ENCODE peak calls at places on chromosomes 12 and 14, in four cellular contexts. One of them, this sample, is unnamed.

GRCh38 chr14:79967001-79967400 is 244.3 kb downstream of the DIO2 start:
- DNase-seq in uterus: no peak
- DNase-seq in prostate gland: no peak
- DNase-seq in lower leg skin: no peak
- DNase-seq in this sample: no peak

GRCh38 chr12:49673446-49674317 is 33.5 kb downstream of the FMNL3 start:
- DNase-seq in prostate gland: peak; percentile 86
- DNase-seq in uterus: peak; percentile 95
- DNase-seq in lower leg skin: peak; percentile 80
- DNase-seq in this sample: peak; percentile 92

GRCh38 chr12:69044887-69045286 is 111.9 kb upstream of the CPM start:
- DNase-seq in lower leg skin: no peak
- DNase-seq in prostate gland: no peak
- DNase-seq in uterus: no peak
- DNase-seq in this sample: no peak

GRCh38 chr12:69540606-69541386 is 44.5 kb upstream of the CCT2 start:
- DNase-seq in uterus: no peak
- DNase-seq in prostate gland: no peak
- DNase-seq in lower leg skin: no peak
- DNase-seq in this sample: no peak

GRCh38 chr14:60245316-60246177 is 3.5 kb upstream of the PPM1A start:
- DNase-seq in lower leg skin: no peak
- DNase-seq in uterus: no peak
- DNase-seq in prostate gland: no peak
- DNase-seq in this sample: no peak

GRCh38 chr14:93056840-93057585 is 58.7 kb downstream of the ITPK1 start:
- DNase-seq in uterus: no peak
- DNase-seq in prostate gland: no peak
- DNase-seq in lower leg skin: no peak
- DNase-seq in this sample: peak; percentile 36

GRCh38 chr14:91302391-91302790 is 57.9 kb upstream of the GPR68 start:
- DNase-seq in lower leg skin: no peak
- DNase-seq in uterus: no peak
- DNase-seq in prostate gland: no peak
- DNase-seq in this sample: no peak

GRCh38 chr12:101490286-101490920 is 15.3 kb downstream of the SPIC start:
- DNase-seq in prostate gland: peak; percentile 36
- DNase-seq in uterus: no peak
- DNase-seq in lower leg skin: no peak
- DNase-seq in this sample: peak; percentile 57

GRCh38 chr14:72535485-72535884 is 358.4 kb downstream of the DPF3 start:
- DNase-seq in uterus: no peak
- DNase-seq in prostate gland: no peak
- DNase-seq in lower leg skin: no peak
- DNase-seq in this sample: no peak

GRCh38 chr14:103058209-103059055 is 1.1 kb upstream of the CDC42BPB start:
- DNase-seq in prostate gland: no peak
- DNase-seq in lower leg skin: no peak
- DNase-seq in uterus: peak; percentile 46
- DNase-seq in this sample: no peak

GRCh38 chr14:38469156-38469555 is 213.3 kb upstream of the CLEC14A start:
- DNase-seq in prostate gland: no peak
- DNase-seq in lower leg skin: no peak
- DNase-seq in uterus: no peak
- DNase-seq in this sample: no peak

GRCh38 chr14:37566811-37567371 is 28.2 kb downstream of the FOXA1 start:
- DNase-seq in prostate gland: peak; percentile 80
- DNase-seq in lower leg skin: no peak
- DNase-seq in uterus: no peak
- DNase-seq in this sample: no peak

GRCh38 chr12:4293299-4293941 is 19.9 kb downstream of the CCND2 start:
- DNase-seq in uterus: no peak
- DNase-seq in prostate gland: no peak
- DNase-seq in lower leg skin: no peak
- DNase-seq in this sample: no peak

GRCh38 chr14:65042731-65043372 is 56.2 kb downstream of the FNTB start:
- DNase-seq in uterus: no peak
- DNase-seq in lower leg skin: no peak
- DNase-seq in prostate gland: no peak
- DNase-seq in this sample: no peak

GRCh38 chr14:53947452-53948180 is 9.0 kb downstream of the BMP4 start:
- DNase-seq in prostate gland: no peak
- DNase-seq in uterus: no peak
- DNase-seq in lower leg skin: no peak
- DNase-seq in this sample: no peak

GRCh38 chr14:74508292-74508731 is 14.7 kb downstream of the ISCA2 start:
- DNase-seq in lower leg skin: no peak
- DNase-seq in prostate gland: no peak
- DNase-seq in uterus: no peak
- DNase-seq in this sample: no peak

GRCh38 chr12:6868211-6869048 is 1.1 kb downstream of the TPI1 start:
- DNase-seq in prostate gland: no peak
- DNase-seq in lower leg skin: no peak
- DNase-seq in uterus: no peak
- DNase-seq in this sample: no peak

GRCh38 chr12:104519190-104519857 is 62.6 kb downstream of the CHST11 start:
- DNase-seq in uterus: no peak
- DNase-seq in prostate gland: no peak
- DNase-seq in lower leg skin: no peak
- DNase-seq in this sample: no peak

GRCh38 chr14:104827173-104828055 is 26.5 kb downstream of the ZBTB42 start:
- DNase-seq in lower leg skin: no peak
- DNase-seq in prostate gland: peak; percentile 17
- DNase-seq in uterus: peak; percentile 40
- DNase-seq in this sample: peak; percentile 47

GRCh38 chr12:132561784-132562156 is 48.6 kb downstream of the LRCOL1 start:
- DNase-seq in prostate gland: no peak
- DNase-seq in uterus: no peak
- DNase-seq in lower leg skin: no peak
- DNase-seq in this sample: peak; percentile 62

GRCh38 chr12:132559652-132560420 is 50.5 kb downstream of the LRCOL1 start:
- DNase-seq in uterus: no peak
- DNase-seq in prostate gland: peak; percentile 29
- DNase-seq in lower leg skin: no peak
- DNase-seq in this sample: peak; percentile 45

GRCh38 chr12:132560421-132560830 is 50.0 kb downstream of the LRCOL1 start:
- DNase-seq in prostate gland: no peak
- DNase-seq in lower leg skin: no peak
- DNase-seq in uterus: no peak
- DNase-seq in this sample: peak; percentile 34

GRCh38 chr12:132562489-132563045 is 47.8 kb downstream of the LRCOL1 start:
- DNase-seq in prostate gland: no peak
- DNase-seq in uterus: no peak
- DNase-seq in lower leg skin: no peak
- DNase-seq in this sample: no peak

DNA sequence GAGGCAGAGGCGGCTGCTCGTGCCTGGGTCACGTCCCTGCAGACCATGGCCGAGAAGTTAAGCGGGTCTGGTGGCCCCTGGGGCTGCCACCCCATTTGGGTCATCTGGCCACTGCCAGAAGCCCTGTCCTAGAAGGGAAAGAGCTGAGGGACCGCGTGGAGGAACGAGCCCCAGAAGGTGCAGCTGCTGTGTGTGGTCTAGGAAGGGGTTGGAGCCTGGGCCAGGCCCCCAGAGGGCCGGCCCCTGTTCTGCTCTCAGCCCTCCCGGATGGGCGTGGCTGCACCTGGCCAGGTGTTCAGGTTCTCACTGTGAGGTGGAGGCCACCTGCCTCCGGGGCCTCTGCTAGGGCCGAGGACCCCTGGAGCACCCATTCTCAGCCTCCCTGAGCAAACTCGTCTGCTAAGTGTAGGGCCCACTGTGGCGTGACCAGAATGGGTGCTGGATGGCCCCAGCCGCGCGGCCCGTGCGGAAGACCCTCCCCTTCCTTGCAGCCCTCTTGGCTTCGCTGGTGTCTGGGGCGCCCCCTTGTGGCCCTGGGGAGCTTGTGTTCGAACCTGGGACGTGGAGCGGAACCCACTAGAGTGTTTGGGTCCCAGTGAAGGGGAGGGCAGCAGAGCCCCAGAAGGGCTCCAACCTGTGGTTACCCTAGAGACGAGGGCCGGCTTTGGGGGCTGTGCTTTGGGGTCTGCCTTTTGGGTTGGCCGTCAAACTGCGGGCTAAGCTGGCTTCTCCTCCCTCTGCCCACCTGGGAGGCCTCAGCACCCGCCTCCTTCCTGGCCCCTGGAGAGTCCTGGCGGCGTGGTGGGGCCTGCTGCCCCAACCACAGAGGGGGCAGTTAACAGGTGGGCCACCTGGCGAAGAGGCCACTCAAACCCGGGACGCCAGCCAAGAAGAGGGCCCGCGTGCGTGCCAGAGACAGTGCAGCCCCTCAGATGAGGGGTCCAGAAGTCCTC is 49.3 kb downstream of the LRCOL1 start:
- DNase-seq in uterus: no peak
- DNase-seq in lower leg skin: no peak
- DNase-seq in prostate gland: peak; percentile 29
- DNase-seq in this sample: peak; percentile 74
- TF ChIP-seq POLR2A in uterus: no peak
- TF ChIP-seq POLR2A in lower leg skin: no peak
- TF ChIP-seq POLR2A in prostate gland: no peak
- TF ChIP-seq POLR2A in this sample: peak; percentile 12

GRCh38 chr14:49876563-49877127 is 16.2 kb upstream of the ARF6 start:
- DNase-seq in uterus: no peak
- DNase-seq in lower leg skin: no peak
- DNase-seq in prostate gland: no peak
- DNase-seq in this sample: no peak
- TF ChIP-seq POLR2A in uterus: no peak
- TF ChIP-seq POLR2A in lower leg skin: no peak
- TF ChIP-seq POLR2A in prostate gland: no peak
- TF ChIP-seq POLR2A in this sample: no peak

GRCh38 chr12:59250766-59251165 is 330.5 kb upstream of the LRIG3 start:
- DNase-seq in prostate gland: no peak
- DNase-seq in lower leg skin: no peak
- DNase-seq in uterus: no peak
- DNase-seq in this sample: no peak
- TF ChIP-seq POLR2A in prostate gland: no peak
- TF ChIP-seq POLR2A in lower leg skin: no peak
- TF ChIP-seq POLR2A in uterus: no peak
- TF ChIP-seq POLR2A in this sample: no peak

DNA sequence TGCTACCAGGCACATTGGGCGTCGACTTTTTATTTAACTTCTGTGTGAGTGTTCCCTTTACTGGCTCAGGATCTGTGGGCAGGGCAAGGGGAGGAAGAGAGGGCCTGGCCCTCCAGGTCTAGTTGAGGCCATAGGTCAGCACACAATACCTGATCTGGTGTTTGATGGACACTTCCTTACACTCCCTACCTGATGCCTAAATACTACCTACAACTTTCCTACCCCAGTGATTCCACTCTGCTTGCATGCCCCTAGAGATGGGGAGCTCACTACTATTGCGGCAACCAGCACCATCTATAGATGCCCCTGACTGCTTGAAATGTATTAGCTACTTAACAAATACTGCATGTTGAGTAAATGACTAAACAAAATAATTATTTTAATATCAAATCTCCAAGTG is 20.8 kb upstream of the BEGAIN start:
- DNase-seq in lower leg skin: no peak
- DNase-seq in uterus: no peak
- DNase-seq in prostate gland: no peak
- DNase-seq in this sample: no peak
- TF ChIP-seq POLR2A in lower leg skin: no peak
- TF ChIP-seq POLR2A in uterus: no peak
- TF ChIP-seq POLR2A in prostate gland: no peak
- TF ChIP-seq POLR2A in this sample: no peak

GRCh38 chr14:101893759-101894158 is 70.6 kb upstream of the DYNC1H1 start:
- DNase-seq in lower leg skin: no peak
- DNase-seq in uterus: no peak
- DNase-seq in prostate gland: no peak
- DNase-seq in this sample: no peak
- TF ChIP-seq POLR2A in lower leg skin: no peak
- TF ChIP-seq POLR2A in uterus: no peak
- TF ChIP-seq POLR2A in prostate gland: no peak
- TF ChIP-seq POLR2A in this sample: no peak

GRCh38 chr12:65169311-65170244 is at the start of gene LEMD3:
- DNase-seq in uterus: peak; percentile 93
- DNase-seq in prostate gland: peak; percentile 97
- DNase-seq in lower leg skin: peak; percentile 91
- DNase-seq in this sample: peak; percentile 97

GRCh38 chr12:65168606-65169310 is 625 bp upstream of the LEMD3 start:
- DNase-seq in lower leg skin: no peak
- DNase-seq in prostate gland: no peak
- DNase-seq in uterus: no peak
- DNase-seq in this sample: no peak

GRCh38 chr12:65171870-65172269 is 2.5 kb downstream of the LEMD3 start:
- DNase-seq in prostate gland: no peak
- DNase-seq in lower leg skin: no peak
- DNase-seq in uterus: no peak
- DNase-seq in this sample: no peak

GRCh38 chr12:65171073-65171472 is 1.7 kb downstream of the LEMD3 start:
- DNase-seq in prostate gland: no peak
- DNase-seq in lower leg skin: no peak
- DNase-seq in uterus: no peak
- DNase-seq in this sample: no peak

GRCh38 chr12:65170245-65170881 is 980 bp downstream of the LEMD3 start:
- DNase-seq in lower leg skin: peak; percentile 37
- DNase-seq in prostate gland: peak; percentile 36
- DNase-seq in uterus: peak; percentile 43
- DNase-seq in this sample: peak; percentile 45
- TF ChIP-seq POLR2A in lower leg skin: no peak
- TF ChIP-seq POLR2A in prostate gland: no peak
- TF ChIP-seq POLR2A in uterus: no peak
- TF ChIP-seq POLR2A in this sample: peak; percentile 15

DNA sequence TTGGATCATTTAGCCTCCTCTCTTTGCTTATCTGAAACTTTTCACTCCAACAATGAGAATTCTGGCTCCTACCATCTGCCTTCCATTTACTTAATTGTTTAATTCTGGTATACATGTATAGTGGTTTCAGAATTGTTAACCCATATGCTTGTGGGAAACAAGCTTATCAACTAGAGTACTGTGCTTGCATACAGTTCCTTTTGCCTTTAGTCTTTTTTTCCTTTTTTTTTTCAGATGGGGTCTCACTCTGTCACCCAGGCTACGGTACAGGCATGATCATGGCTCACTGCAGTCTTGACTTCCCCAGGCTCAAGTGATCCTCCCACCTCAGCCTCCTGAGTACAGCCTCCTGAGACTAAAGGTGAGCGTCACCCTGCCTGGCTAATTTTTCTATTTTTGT is 153.8 kb upstream of the LHX5 start:
- DNase-seq in uterus: no peak
- DNase-seq in lower leg skin: no peak
- DNase-seq in prostate gland: no peak
- DNase-seq in this sample: no peak
- TF ChIP-seq POLR2A in uterus: no peak
- TF ChIP-seq POLR2A in lower leg skin: no peak
- TF ChIP-seq POLR2A in prostate gland: no peak
- TF ChIP-seq POLR2A in this sample: no peak